ENCODE peak calls at places on chromosome 15, in five cellular contexts. One of them, this sample, is unnamed.

GRCh38 chr15:72338617-72339321 is 18.8 kb upstream of the CELF6 start:
- DNase-seq in GM06990: no peak
- DNase-seq in ascending aorta: no peak
- DNase-seq in esophagus muscularis mucosa: no peak
- DNase-seq in activated CD8-positive, alpha-beta T cell treated with anti-CD3 and anti-CD28 coated beads for 36 hours: no peak
- DNase-seq in this sample: no peak

GRCh38 chr15:79960502-79961217 is 10.3 kb downstream of the BCL2A1 start:
- DNase-seq in ascending aorta: no peak
- DNase-seq in activated CD8-positive, alpha-beta T cell treated with anti-CD3 and anti-CD28 coated beads for 36 hours: no peak
- DNase-seq in esophagus muscularis mucosa: no peak
- DNase-seq in GM06990: no peak
- DNase-seq in this sample: no peak

GRCh38 chr15:73232771-73233170 is 136.0 kb downstream of the HCN4 start:
- DNase-seq in ascending aorta: no peak
- DNase-seq in activated CD8-positive, alpha-beta T cell treated with anti-CD3 and anti-CD28 coated beads for 36 hours: no peak
- DNase-seq in GM06990: no peak
- DNase-seq in esophagus muscularis mucosa: no peak
- DNase-seq in this sample: no peak

GRCh38 chr15:51022206-51022605 is 72.5 kb downstream of the TNFAIP8L3 start:
- DNase-seq in GM06990: no peak
- DNase-seq in ascending aorta: no peak
- DNase-seq in esophagus muscularis mucosa: no peak
- DNase-seq in activated CD8-positive, alpha-beta T cell treated with anti-CD3 and anti-CD28 coated beads for 36 hours: no peak
- DNase-seq in this sample: no peak

GRCh38 chr15:65414841-65415621 is 7.7 kb downstream of the IGDCC4 start:
- DNase-seq in ascending aorta: no peak
- DNase-seq in GM06990: no peak
- DNase-seq in esophagus muscularis mucosa: no peak
- DNase-seq in activated CD8-positive, alpha-beta T cell treated with anti-CD3 and anti-CD28 coated beads for 36 hours: no peak
- DNase-seq in this sample: no peak

GRCh38 chr15:48330045-48330840 is 986 bp upstream of the DUT start:
- DNase-seq in esophagus muscularis mucosa: no peak
- DNase-seq in ascending aorta: no peak
- DNase-seq in activated CD8-positive, alpha-beta T cell treated with anti-CD3 and anti-CD28 coated beads for 36 hours: no peak
- DNase-seq in GM06990: no peak
- DNase-seq in this sample: no peak

GRCh38 chr15:29040367-29040745 is 154.6 kb downstream of the APBA2 start:
- DNase-seq in esophagus muscularis mucosa: no peak
- DNase-seq in GM06990: no peak
- DNase-seq in activated CD8-positive, alpha-beta T cell treated with anti-CD3 and anti-CD28 coated beads for 36 hours: no peak
- DNase-seq in ascending aorta: no peak
- DNase-seq in this sample: no peak

GRCh38 chr15:84929795-84930371 is 45.4 kb downstream of the SLC28A1 start:
- DNase-seq in GM06990: no peak
- DNase-seq in activated CD8-positive, alpha-beta T cell treated with anti-CD3 and anti-CD28 coated beads for 36 hours: peak; percentile 41
- DNase-seq in esophagus muscularis mucosa: no peak
- DNase-seq in ascending aorta: no peak
- DNase-seq in this sample: no peak

GRCh38 chr15:99682455-99682854 is 50.8 kb downstream of the LYSMD4 start:
- DNase-seq in ascending aorta: no peak
- DNase-seq in esophagus muscularis mucosa: no peak
- DNase-seq in GM06990: no peak
- DNase-seq in activated CD8-positive, alpha-beta T cell treated with anti-CD3 and anti-CD28 coated beads for 36 hours: no peak
- DNase-seq in this sample: no peak

GRCh38 chr15:82933576-82933975 is 18.9 kb downstream of the HOMER2 start:
- DNase-seq in esophagus muscularis mucosa: no peak
- DNase-seq in ascending aorta: no peak
- DNase-seq in activated CD8-positive, alpha-beta T cell treated with anti-CD3 and anti-CD28 coated beads for 36 hours: peak; percentile 37
- DNase-seq in GM06990: no peak
- DNase-seq in this sample: no peak

GRCh38 chr15:96974761-96975160 is 644.3 kb downstream of the NR2F2 start:
- DNase-seq in GM06990: no peak
- DNase-seq in esophagus muscularis mucosa: no peak
- DNase-seq in ascending aorta: no peak
- DNase-seq in activated CD8-positive, alpha-beta T cell treated with anti-CD3 and anti-CD28 coated beads for 36 hours: no peak
- DNase-seq in this sample: no peak

GRCh38 chr15:84982301-84982920 is 755 bp downstream of the PDE8A start:
- DNase-seq in activated CD8-positive, alpha-beta T cell treated with anti-CD3 and anti-CD28 coated beads for 36 hours: peak; percentile 80
- DNase-seq in ascending aorta: no peak
- DNase-seq in esophagus muscularis mucosa: no peak
- DNase-seq in GM06990: peak; percentile 62
- DNase-seq in this sample: no peak

GRCh38 chr15:25795061-25795460 is 68.1 kb downstream of the ATP10A start:
- DNase-seq in activated CD8-positive, alpha-beta T cell treated with anti-CD3 and anti-CD28 coated beads for 36 hours: no peak
- DNase-seq in GM06990: no peak
- DNase-seq in ascending aorta: no peak
- DNase-seq in esophagus muscularis mucosa: no peak
- DNase-seq in this sample: no peak

GRCh38 chr15:25515633-25516032 is 76.8 kb upstream of the UBE3A start:
- DNase-seq in GM06990: no peak
- DNase-seq in esophagus muscularis mucosa: peak; percentile 75
- DNase-seq in ascending aorta: no peak
- DNase-seq in activated CD8-positive, alpha-beta T cell treated with anti-CD3 and anti-CD28 coated beads for 36 hours: no peak
- DNase-seq in this sample: no peak

GRCh38 chr15:27679621-27680521 is 419.2 kb downstream of the OCA2 start:
- DNase-seq in GM06990: no peak
- DNase-seq in ascending aorta: no peak
- DNase-seq in activated CD8-positive, alpha-beta T cell treated with anti-CD3 and anti-CD28 coated beads for 36 hours: no peak
- DNase-seq in esophagus muscularis mucosa: no peak
- DNase-seq in this sample: no peak

GRCh38 chr15:27677951-27678350 is 421.2 kb downstream of the OCA2 start:
- DNase-seq in ascending aorta: no peak
- DNase-seq in esophagus muscularis mucosa: no peak
- DNase-seq in activated CD8-positive, alpha-beta T cell treated with anti-CD3 and anti-CD28 coated beads for 36 hours: no peak
- DNase-seq in GM06990: no peak
- DNase-seq in this sample: no peak

GRCh38 chr15:27683126-27683525 is 416.0 kb downstream of the OCA2 start:
- DNase-seq in esophagus muscularis mucosa: no peak
- DNase-seq in ascending aorta: no peak
- DNase-seq in activated CD8-positive, alpha-beta T cell treated with anti-CD3 and anti-CD28 coated beads for 36 hours: no peak
- DNase-seq in GM06990: no peak
- DNase-seq in this sample: no peak

GRCh38 chr15:27679203-27679602 is 419.9 kb downstream of the OCA2 start:
- DNase-seq in activated CD8-positive, alpha-beta T cell treated with anti-CD3 and anti-CD28 coated beads for 36 hours: no peak
- DNase-seq in ascending aorta: no peak
- DNase-seq in esophagus muscularis mucosa: no peak
- DNase-seq in GM06990: no peak
- DNase-seq in this sample: no peak

DNA sequence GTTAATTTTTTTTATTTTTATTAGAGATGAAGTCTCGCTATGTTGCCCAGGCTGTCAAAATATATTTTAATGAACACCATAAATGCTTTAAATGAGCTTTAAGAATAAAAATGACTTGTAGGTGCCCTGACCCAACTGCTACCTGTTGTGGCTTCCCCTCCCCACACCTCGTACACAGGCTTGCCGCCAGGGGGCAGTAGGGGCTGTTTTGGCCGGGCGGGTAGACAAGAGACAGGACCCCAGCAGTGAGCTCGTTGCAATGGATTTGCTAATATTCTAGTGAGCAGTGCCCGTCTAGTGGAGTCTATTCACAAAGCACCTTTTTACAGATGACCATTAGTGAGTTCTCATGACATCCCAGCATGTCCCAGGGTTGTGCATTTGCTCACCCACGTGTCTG is 418.1 kb downstream of the OCA2 start:
- DNase-seq in esophagus muscularis mucosa: no peak
- DNase-seq in ascending aorta: no peak
- DNase-seq in GM06990: no peak
- DNase-seq in activated CD8-positive, alpha-beta T cell treated with anti-CD3 and anti-CD28 coated beads for 36 hours: no peak
- DNase-seq in this sample: no peak
- TF ChIP-seq CTCF in esophagus muscularis mucosa: no peak
- TF ChIP-seq CTCF in ascending aorta: no peak
- TF ChIP-seq CTCF in GM06990: no peak
- TF ChIP-seq CTCF in activated CD8-positive, alpha-beta T cell treated with anti-CD3 and anti-CD28 coated beads for 36 hours: no peak
- TF ChIP-seq CTCF in this sample: no peak

DNA sequence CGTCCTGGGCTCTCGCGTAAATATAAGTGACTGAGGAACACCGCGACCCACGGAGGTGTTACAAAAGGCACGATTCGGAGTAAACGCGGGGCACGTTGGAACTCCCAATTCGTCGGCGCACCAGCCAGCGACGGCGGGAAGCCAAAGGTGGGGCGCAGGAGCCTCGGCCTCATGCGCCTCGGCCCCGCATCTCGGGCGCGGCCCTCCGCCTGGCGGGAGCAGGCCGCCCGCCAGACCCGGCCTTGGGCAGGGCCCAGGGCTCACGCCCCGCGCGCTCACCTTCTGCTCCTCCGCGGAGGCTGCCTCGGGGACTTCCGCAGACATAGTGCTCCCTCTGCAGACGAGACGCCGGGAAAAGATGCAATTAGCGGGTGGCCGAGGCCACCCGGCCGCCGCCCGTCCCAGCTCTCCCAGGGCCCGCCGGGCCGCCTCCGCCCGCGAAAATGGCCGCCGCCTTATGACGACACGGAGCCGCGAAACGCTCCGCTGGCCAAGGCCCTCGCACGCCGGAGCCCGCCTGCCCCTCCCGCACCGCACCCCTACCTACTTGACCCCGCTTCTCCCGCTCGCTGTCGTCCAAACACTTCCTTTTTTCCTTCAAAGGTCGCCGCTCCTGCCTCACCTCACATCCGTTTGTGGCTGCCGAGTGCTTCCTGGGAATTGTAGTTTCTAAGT is at the start of gene ARPP19:
- DNase-seq in esophagus muscularis mucosa: peak; percentile 97
- DNase-seq in activated CD8-positive, alpha-beta T cell treated with anti-CD3 and anti-CD28 coated beads for 36 hours: peak; percentile 90
- DNase-seq in GM06990: peak; percentile 94
- DNase-seq in ascending aorta: peak; percentile 62
- DNase-seq in this sample: peak; percentile 66
- TF ChIP-seq CTCF in esophagus muscularis mucosa: no peak
- TF ChIP-seq CTCF in activated CD8-positive, alpha-beta T cell treated with anti-CD3 and anti-CD28 coated beads for 36 hours: no peak
- TF ChIP-seq CTCF in GM06990: no peak
- TF ChIP-seq CTCF in ascending aorta: no peak
- TF ChIP-seq CTCF in this sample: no peak

DNA sequence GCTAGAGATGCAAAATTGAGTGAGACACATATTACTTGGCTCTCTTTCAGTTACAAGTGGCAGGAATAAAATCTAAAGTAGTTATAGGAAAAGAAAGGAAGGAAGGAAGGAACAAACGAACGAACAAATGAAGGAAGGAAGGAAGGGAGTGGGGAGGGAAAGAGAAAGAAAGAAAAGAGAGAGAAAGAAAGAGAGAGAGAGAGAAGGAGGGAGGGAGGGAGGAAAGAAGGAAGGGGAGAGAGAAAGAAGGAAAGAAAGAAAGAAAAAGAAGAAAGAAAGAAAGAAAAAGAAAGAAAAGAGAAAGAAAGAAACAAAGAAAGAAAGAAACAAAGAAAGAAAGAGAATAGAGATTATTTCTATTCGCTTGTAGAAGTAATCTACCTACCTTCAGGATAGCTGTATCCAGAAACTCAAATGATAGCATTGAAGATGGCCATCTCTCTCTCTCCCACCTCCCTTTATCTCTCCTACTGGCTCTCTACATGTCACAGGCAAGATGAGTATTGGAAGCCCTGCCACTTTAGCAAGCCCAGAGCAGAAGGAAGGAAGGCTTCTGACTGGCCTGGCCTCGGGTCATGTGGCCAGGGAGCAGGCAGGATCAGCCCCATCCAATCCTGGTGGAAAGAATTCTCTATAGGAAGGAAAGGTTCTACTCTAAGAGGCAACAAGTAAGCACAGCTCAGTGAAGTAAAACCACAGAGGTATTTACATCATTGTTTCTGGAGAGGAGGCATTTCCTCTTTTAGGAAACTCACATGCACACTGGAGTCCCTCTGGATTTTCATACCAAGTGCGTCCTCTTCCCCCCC is 229.8 kb upstream of the TLE3 start:
- DNase-seq in esophagus muscularis mucosa: peak; percentile 24
- DNase-seq in GM06990: no peak
- DNase-seq in ascending aorta: no peak
- DNase-seq in activated CD8-positive, alpha-beta T cell treated with anti-CD3 and anti-CD28 coated beads for 36 hours: no peak
- DNase-seq in this sample: no peak
- TF ChIP-seq CTCF in esophagus muscularis mucosa: no peak
- TF ChIP-seq CTCF in GM06990: no peak
- TF ChIP-seq CTCF in ascending aorta: no peak
- TF ChIP-seq CTCF in activated CD8-positive, alpha-beta T cell treated with anti-CD3 and anti-CD28 coated beads for 36 hours: no peak
- TF ChIP-seq CTCF in this sample: no peak

GRCh38 chr15:89971592-89971997 is 29.5 kb upstream of the ZNF710 start:
- DNase-seq in ascending aorta: no peak
- DNase-seq in esophagus muscularis mucosa: no peak
- DNase-seq in activated CD8-positive, alpha-beta T cell treated with anti-CD3 and anti-CD28 coated beads for 36 hours: peak; percentile 71
- DNase-seq in GM06990: peak; percentile 42
- DNase-seq in this sample: no peak
- TF ChIP-seq CTCF in ascending aorta: no peak
- TF ChIP-seq CTCF in esophagus muscularis mucosa: peak; percentile 40
- TF ChIP-seq CTCF in activated CD8-positive, alpha-beta T cell treated with anti-CD3 and anti-CD28 coated beads for 36 hours: peak; percentile 39
- TF ChIP-seq CTCF in GM06990: peak; percentile 92
- TF ChIP-seq CTCF in this sample: no peak

This sample was measured in omental fat pad.